ENCODE peak calls at places on chromosomes 16 and 17, in seven cellular contexts. S, K, B, F, E, A and J are unnamed samples.

GRCh38 chr16:13041646-13042045 is 140.2 kb downstream of the SHISA9 start:
- DNase-seq in B (no peak), F (no peak), E (no peak), S (no peak), K (no peak), A (no peak), J (no peak)

GRCh38 chr16:69340095-69340644 is 598 bp downstream of the NIP7 start:
- DNase-seq in B (no peak), F (no peak), S (no peak), E (no peak), K (no peak), A (no peak), J (no peak)

GRCh38 chr16:47533744-47534292 is 72.7 kb downstream of the PHKB start:
- DNase-seq in A (no peak), S (no peak), F (no peak), K (no peak), E (no peak), B (no peak), J (no peak)

GRCh38 chr16:24626251-24626650 is 86.9 kb downstream of the RBBP6 start:
- DNase-seq in S (no peak), F (no peak), A (no peak), B (peak), E (no peak), K (peak), J (no peak)

GRCh38 chr16:87834015-87834667 is 35.2 kb downstream of the SLC7A5 start:
- DNase-seq in K (no peak), S (no peak), E (no peak), A (no peak), F (no peak), B (no peak), J (no peak)

GRCh38 chr17:17877548-17878358 is 41.0 kb upstream of the SREBF1 start:
- DNase-seq in A (no peak), F (peak), B (peak), S (peak), E (no peak), K (peak), J (no peak)

GRCh38 chr17:46160169-46160568 is 33.1 kb downstream of the KANSL1 start:
- DNase-seq in A (no peak), F (no peak), E (no peak), B (no peak), K (no peak), S (no peak), J (no peak)

GRCh38 chr17:29828676-29829291 is 101.2 kb downstream of the SSH2 start:
- DNase-seq in K (no peak), A (no peak), B (no peak), F (no peak), E (no peak), S (no peak), J (no peak)

GRCh38 chr16:48526058-48526957 is 83.7 kb downstream of the N4BP1 start:
- DNase-seq in F (no peak), K (no peak), B (peak), S (no peak), E (peak), A (peak), J (peak)

GRCh38 chr16:72786606-72787005 is 261.3 kb downstream of the ZFHX3 start:
- DNase-seq in F (no peak), S (no peak), A (no peak), K (no peak), E (no peak), B (no peak), J (no peak)

GRCh38 chr16:73202176-73202729 is 154.3 kb upstream of the ZFHX3 start:
- DNase-seq in S (peak), K (peak), F (no peak), E (no peak), B (peak), A (no peak), J (no peak)

GRCh38 chr16:88640520-88641247 is 2.3 kb downstream of the IL17C start:
- DNase-seq in F (no peak), B (no peak), K (no peak), S (no peak), A (no peak), E (no peak), J (no peak)

GRCh38 chr17:78992542-78993212 is 13.0 kb upstream of the LGALS3BP start:
- DNase-seq in B (no peak), E (no peak), S (no peak), F (peak), A (no peak), K (no peak), J (no peak)

GRCh38 chr16:31875112-31875803 is 1.7 kb downstream of the ZNF267 start:
- DNase-seq in K (no peak), A (no peak), B (peak), F (no peak), E (no peak), S (no peak), J (no peak)

GRCh38 chr16:2455081-2455845 is 4.6 kb upstream of the TEDC2 start:
- DNase-seq in A (no peak), F (no peak), S (no peak), B (no peak), K (no peak), E (no peak), J (no peak)

GRCh38 chr17:17917394-17917793 is 54.8 kb downstream of the TOM1L2 start:
- DNase-seq in B (no peak), K (no peak), E (no peak), A (no peak), F (no peak), S (no peak), J (no peak)

GRCh38 chr16:86587487-86587886 is 9.1 kb downstream of the FOXL1 start:
- DNase-seq in S (no peak), A (no peak), F (no peak), B (no peak), E (no peak), K (no peak), J (no peak)

GRCh38 chr16:29951966-29952365 is 9.9 kb upstream of the TMEM219 start:
- DNase-seq in E (no peak), K (no peak), S (no peak), A (no peak), B (no peak), F (no peak), J (no peak)
- H3K4me3 ChIP-seq in E (no peak), K (no peak), S (no peak), A (no peak), B (no peak), F (no peak), J (no peak)

GRCh38 chr17:81852237-81852636 is 8.1 kb downstream of the P4HB start:
- DNase-seq in B (no peak), F (no peak), K (no peak), A (no peak), S (no peak), E (no peak), J (no peak)

GRCh38 chr17:81851423-81851822 is 8.9 kb downstream of the P4HB start:
- DNase-seq in A (no peak), S (no peak), B (no peak), F (no peak), K (no peak), E (no peak), J (no peak)

GRCh38 chr17:81858170-81858966 is 2.0 kb downstream of the P4HB start:
- DNase-seq in S (no peak), F (no peak), E (peak), A (no peak), K (no peak), B (no peak), J (no peak)

GRCh38 chr17:81858967-81859905 is 1.1 kb downstream of the P4HB start:
- DNase-seq in A (no peak), K (peak), B (peak), S (no peak), E (peak), F (no peak), J (no peak)

DNA sequence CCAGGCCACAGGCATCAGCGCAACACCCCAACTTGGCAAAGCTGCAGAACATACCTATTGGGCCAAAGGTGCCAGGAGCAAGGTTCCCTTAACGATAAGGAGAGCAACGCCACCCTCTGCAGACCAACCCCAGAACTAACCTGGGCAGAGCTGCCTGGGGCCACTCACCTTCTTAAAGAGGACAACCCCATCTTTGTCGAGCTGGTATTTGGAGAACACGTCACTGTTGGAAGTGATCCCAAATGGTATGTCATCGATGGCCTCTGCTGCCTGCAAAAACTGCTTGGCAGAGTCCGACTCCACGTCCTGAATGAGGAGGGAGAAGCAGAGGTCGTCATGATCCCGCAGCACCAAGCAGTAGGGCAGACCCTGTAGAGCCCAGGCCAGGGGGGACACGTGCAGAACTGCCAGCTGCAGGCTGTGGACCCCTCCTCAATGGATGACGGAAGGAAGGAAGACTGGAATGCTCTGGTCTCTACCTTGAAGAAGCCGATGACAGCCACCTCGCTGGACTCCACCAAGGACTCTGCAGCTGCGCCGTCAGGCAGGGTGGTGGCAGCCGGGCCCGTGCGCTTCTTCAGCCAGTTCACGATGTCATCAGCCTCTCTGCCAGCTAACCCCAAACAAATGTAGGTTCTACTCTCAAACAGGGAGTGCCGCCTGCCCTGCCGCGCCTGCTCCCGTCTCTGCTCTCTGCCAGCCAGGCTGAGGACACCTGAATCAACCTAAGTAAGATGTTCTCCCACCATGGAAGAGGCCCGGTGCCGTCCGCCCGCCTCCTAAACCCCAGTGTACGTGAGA is 5.2 kb downstream of the P4HB start:
- DNase-seq in K (no peak), F (no peak), E (peak), S (no peak), A (no peak), B (peak), J (no peak)
- TF ChIP-seq CTCF in K (no peak), F (no peak), E (no peak), S (no peak), A (no peak), B (no peak), J (no peak)

DNA sequence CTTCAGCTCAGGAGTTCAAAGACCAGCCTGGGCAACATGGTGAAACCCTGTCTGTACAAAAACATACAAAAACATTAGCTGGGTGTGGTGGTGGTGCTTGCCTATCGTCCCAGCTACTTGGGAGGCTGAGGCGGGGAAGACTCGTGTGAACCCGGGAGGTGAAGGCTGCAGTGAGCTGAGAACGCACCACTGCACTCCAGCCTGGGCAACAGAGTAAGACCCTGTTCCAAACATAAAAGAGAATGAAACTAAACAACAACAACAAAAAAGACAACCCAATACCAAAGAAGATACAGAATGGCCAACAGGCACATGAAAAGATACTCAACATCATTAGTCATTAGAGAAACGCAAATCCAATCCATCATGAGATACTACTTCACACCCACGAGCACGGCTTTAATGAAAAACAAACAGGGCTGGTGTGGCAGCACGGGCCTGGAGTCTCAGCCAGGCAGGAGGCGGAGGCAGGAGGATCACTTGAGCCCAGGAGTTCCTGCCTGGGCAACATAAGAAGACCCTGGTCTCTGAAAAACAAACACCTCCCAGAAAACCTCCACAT is 7.4 kb upstream of the SLC16A3 start:
- DNase-seq in F (no peak), E (no peak), K (no peak), A (no peak), S (no peak), B (no peak), J (no peak)
- H3K4me3 ChIP-seq in F (no peak), E (no peak), K (no peak), A (no peak), S (no peak), B (no peak), J (no peak)

GRCh38 chr16:67226804-67227566 is at the start of gene TMEM208:
- DNase-seq in E (peak), K (peak), F (peak), B (peak), A (peak), S (peak), J (peak)
- TF ChIP-seq CTCF in E (no peak), K (no peak), F (no peak), B (no peak), A (peak), S (no peak), J (peak)

DNA sequence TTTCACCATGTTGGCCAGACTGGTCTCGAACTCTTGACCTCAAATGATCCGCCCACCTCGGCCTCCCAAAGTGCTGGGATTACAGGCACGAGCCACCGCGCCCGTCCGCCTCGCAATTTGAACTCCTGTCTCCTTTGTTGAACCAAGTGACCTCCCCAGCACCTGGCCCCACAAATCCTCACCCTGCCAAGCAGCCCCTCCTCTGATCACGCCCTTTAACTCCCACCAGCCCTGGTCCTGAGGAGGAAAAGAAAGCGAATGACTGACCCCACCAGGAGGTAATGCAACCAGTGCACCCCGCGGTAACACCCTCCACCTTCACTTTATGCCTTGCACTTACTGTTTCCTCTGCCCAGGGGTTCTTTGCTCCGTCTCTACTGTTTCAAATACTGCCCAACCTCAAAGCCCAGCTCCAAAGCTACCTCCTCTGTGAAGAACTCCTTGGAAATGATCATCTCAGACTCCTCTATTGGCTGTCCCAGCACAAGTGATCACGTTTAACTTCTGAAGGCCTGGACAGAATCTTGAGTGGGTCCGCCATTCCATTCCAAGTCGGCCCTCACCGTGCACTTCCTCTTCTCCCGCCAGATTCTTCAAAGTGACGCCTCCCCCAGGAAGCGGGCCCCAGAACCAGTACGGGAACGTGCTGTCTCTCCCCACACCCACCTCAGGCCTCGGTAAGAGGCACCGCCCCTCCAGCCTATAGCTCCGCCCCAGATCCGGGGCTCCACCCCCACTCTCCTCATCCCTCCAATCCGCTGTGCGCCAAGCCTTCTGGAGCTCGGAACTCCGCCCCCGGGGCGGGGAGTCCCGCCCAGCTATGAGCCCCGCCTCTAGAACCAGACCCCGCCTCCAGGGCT is 4.4 kb downstream of the CD19 start:
- DNase-seq in F (peak), A (peak), K (peak), E (peak), S (no peak), B (peak), J (peak)
- H3K4me3 ChIP-seq in F (peak), A (no peak), K (no peak), E (peak), S (no peak), B (peak), J (no peak)

DNA sequence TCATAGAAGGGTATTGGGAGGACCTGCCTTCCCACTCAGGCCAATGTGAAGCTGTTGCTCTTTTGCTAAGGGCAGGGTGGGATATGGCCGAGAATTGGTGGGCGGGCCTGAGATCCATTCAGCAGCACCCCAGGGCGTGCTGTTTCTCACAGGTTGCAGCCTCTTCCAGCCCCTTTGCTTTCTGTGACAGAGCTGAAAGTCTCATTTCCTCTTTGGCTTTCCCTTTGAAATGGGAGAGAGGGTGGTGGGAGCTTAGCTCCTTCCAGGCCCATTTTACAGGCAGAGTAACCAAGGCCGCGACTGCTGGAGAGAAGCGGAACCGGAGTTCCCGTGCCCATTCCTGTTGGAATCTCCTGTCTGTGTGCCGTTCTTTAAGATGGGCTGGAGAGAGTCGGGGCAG is 183.0 kb downstream of the RAB11FIP4 start:
- DNase-seq in B (no peak), F (no peak), K (no peak), A (no peak), S (no peak), E (no peak), J (no peak)
- TF ChIP-seq CTCF in B (no peak), F (no peak), K (no peak), A (no peak), S (no peak), E (no peak), J (no peak)

GRCh38 chr16:83854420-83854819 is 44.5 kb upstream of the MLYCD start:
- DNase-seq in K (no peak), B (no peak), E (no peak), A (no peak), S (no peak), F (no peak), J (no peak)

GRCh38 chr16:83853834-83854233 is 45.1 kb upstream of the MLYCD start:
- DNase-seq in B (no peak), A (no peak), F (no peak), K (no peak), S (no peak), E (no peak), J (no peak)

GRCh38 chr16:83849434-83849833 is 41.7 kb downstream of the HSBP1 start:
- DNase-seq in S (no peak), E (no peak), F (no peak), A (no peak), B (no peak), K (no peak), J (no peak)

GRCh38 chr16:83851473-83851872 is 43.7 kb downstream of the HSBP1 start:
- DNase-seq in B (no peak), F (no peak), E (no peak), S (no peak), A (no peak), K (no peak), J (no peak)

GRCh38 chr16:83852774-83853173 is 45.0 kb downstream of the HSBP1 start:
- DNase-seq in K (no peak), S (no peak), B (no peak), F (no peak), E (no peak), A (no peak), J (no peak)
- H3K4me3 ChIP-seq in K (no peak), S (no peak), B (no peak), F (no peak), E (no peak), A (no peak), J (no peak)

GRCh38 chr17:75271955-75272847 is 1.2 kb upstream of the MIF4GD start:
- DNase-seq in K (peak), E (peak), A (no peak), B (peak), S (no peak), F (no peak), J (no peak)
- TF ChIP-seq CTCF in K (no peak), E (no peak), A (no peak), B (no peak), S (no peak), F (no peak), J (no peak)

GRCh38 chr16:28085376-28086171 is 22.1 kb upstream of the GSG1L start:
- DNase-seq in S (no peak), F (no peak), B (no peak), A (no peak), E (no peak), K (no peak), J (no peak)
- H3K4me3 ChIP-seq in S (no peak), F (no peak), B (no peak), A (no peak), E (no peak), K (no peak), J (no peak)